ENCODE peak calls at places on chromosome 3, in seven cellular contexts. B is thoracic aorta, C is fibroblast of lung, Q is PC-9, X is tibial artery, I is astrocyte of the spinal cord, K is astrocyte. T is an unnamed sample.

GRCh38 chr3:32404714-32405113 is 13.1 kb downstream of the CMTM7 start:
- DNase-seq in X (no peak), K (no peak), C (no peak), B (no peak), I (no peak), Q (no peak), T (no peak)

GRCh38 chr3:150074697-150075416 is 104.2 kb upstream of the PFN2 start:
- DNase-seq in K (no peak), Q (no peak), C (no peak), B (no peak), X (no peak), I (no peak), T (no peak)

GRCh38 chr3:13621381-13622221 is 72.7 kb downstream of the FBLN2 start:
- DNase-seq in K (no peak), Q (no peak), X (no peak), I (no peak), B (no peak), C (no peak), T (no peak)

GRCh38 chr3:46477145-46477544 is 12.4 kb upstream of the LTF start:
- DNase-seq in I (no peak), B (no peak), C (no peak), K (no peak), Q (no peak), X (no peak), T (no peak)

GRCh38 chr3:101195951-101196713 is 124.2 kb downstream of the IMPG2 start:
- DNase-seq in C (peak; percentile 49), X (no peak), Q (peak; percentile 82), K (peak; percentile 31), B (no peak), I (peak; percentile 67), T (peak; percentile 69)

GRCh38 chr3:72597043-72597442 is 251.2 kb downstream of the SHQ1 start:
- DNase-seq in C (no peak), Q (no peak), K (no peak), B (no peak), I (no peak), X (no peak), T (no peak)

GRCh38 chr3:124663690-124664089 is 66.6 kb upstream of the UMPS start:
- DNase-seq in C (no peak), Q (no peak), K (no peak), X (no peak), B (no peak), I (peak; percentile 6), T (no peak)

GRCh38 chr3:66991478-66991877 is 6.6 kb upstream of the KBTBD8 start:
- DNase-seq in I (peak; percentile 69), B (no peak), C (peak; percentile 74), Q (peak; percentile 39), X (no peak), K (peak; percentile 62), T (no peak)

GRCh38 chr3:29255854-29256696 is 24.8 kb upstream of the RBMS3 start:
- DNase-seq in Q (no peak), B (no peak), X (no peak), C (peak; percentile 68), I (peak; percentile 44), K (peak; percentile 62), T (no peak)

GRCh38 chr3:135927170-135927569 is 38.4 kb upstream of the PPP2R3A start:
- DNase-seq in B (no peak), C (no peak), Q (peak; percentile 91), X (no peak), I (no peak), K (no peak), T (no peak)

GRCh38 chr3:149339931-149340309 is 6.5 kb upstream of the TM4SF18 start:
- DNase-seq in Q (peak; percentile 98), I (peak; percentile 97), X (peak; percentile 93), B (peak; percentile 87), K (peak; percentile 99), C (peak; percentile 99), T (no peak)

GRCh38 chr3:187041362-187042061 is 97.8 kb downstream of the RPL39L start:
- DNase-seq in K (peak; percentile 48), B (no peak), C (peak; percentile 66), I (peak; percentile 40), X (no peak), Q (no peak), T (no peak)

GRCh38 chr3:50294089-50294488 is 1.9 kb upstream of the IFRD2 start:
- DNase-seq in C (no peak), X (no peak), I (no peak), Q (no peak), K (no peak), B (no peak), T (no peak)

GRCh38 chr3:177776656-177777055 is 579.4 kb upstream of the TBL1XR1 start:
- DNase-seq in K (peak; percentile 98), X (peak; percentile 64), I (peak; percentile 92), B (no peak), C (peak; percentile 98), Q (peak; percentile 93), T (no peak)

GRCh38 chr3:182729903-182730674 is 63.2 kb upstream of the ATP11B start:
- DNase-seq in Q (no peak), K (no peak), B (no peak), X (no peak), I (no peak), C (no peak), T (no peak)

GRCh38 chr3:185712337-185712736 is 112.5 kb downstream of the IGF2BP2 start:
- DNase-seq in C (peak; percentile 42), B (no peak), I (no peak), X (no peak), Q (no peak), K (no peak), T (no peak)

DNA sequence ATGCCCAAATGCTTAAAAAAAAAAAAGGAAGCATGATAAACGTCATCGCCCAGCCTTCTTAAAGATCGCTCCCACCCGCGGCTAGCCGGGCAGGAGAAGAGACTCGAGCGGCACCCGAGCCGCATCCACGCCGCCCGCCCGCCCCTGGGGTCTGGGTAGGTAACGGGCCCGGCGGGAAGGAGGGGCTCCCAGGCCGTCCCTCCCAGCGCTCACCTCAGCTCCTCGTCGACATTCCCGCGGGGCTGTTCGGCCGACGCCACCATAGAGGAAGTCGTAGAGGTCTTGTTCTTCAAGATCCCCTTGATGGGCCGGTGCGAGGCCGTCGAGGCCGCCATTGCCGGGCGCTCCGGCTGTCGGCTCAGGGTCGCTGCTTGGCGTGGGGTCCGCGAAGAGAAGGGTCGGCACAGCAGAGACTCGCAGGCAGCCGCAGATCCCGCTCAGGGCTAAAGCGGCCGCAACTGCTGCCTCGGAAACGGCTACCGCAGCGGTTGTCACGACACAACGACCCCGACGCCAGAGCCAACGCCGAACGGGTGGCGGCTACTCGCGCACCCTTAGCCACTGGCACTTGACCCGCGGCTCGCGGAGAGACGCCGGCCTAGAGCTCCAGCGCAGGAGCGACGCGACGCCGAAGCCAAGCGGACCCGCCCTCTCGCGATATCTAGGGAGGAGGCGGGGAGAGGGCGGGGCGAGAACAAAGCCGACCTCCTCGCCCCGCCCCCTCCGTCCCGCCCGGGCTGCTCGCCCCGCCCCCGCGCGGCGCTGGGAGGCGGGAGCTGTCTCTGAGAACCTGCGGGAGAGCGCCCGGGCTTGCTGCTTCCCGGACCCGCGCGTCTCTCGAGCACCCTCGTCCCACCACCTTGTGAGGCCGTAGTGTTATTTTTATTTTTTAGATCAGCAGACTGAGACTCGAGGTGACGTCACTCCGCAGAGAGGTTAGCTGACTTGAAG is at the start of gene PPP1R2:
- DNase-seq in I (peak; percentile 93), C (peak; percentile 80), X (peak; percentile 95), Q (peak; percentile 80), K (peak; percentile 56), B (peak; percentile 64), T (peak; percentile 59)
- TF ChIP-seq CTCF in I (no peak), C (no peak), X (no peak), Q (no peak), K (no peak), B (no peak), T (no peak)

GRCh38 chr3:100041328-100041749 is 73.0 kb downstream of the FILIP1L start:
- DNase-seq in I (peak; percentile 96), X (no peak), Q (peak; percentile 93), B (no peak), K (peak; percentile 90), C (peak; percentile 92), T (peak; percentile 17)

GRCh38 chr3:100042144-100042543 is 72.2 kb downstream of the FILIP1L start:
- DNase-seq in Q (peak; percentile 97), K (peak; percentile 97), X (no peak), I (peak; percentile 89), C (peak; percentile 97), B (no peak), T (peak; percentile 97)

GRCh38 chr3:100040446-100040845 is 73.9 kb downstream of the FILIP1L start:
- DNase-seq in C (peak; percentile 68), K (peak; percentile 64), B (no peak), X (no peak), I (no peak), Q (no peak), T (no peak)

GRCh38 chr3:100040846-100041245 is 73.5 kb downstream of the FILIP1L start:
- DNase-seq in X (no peak), C (peak; percentile 87), K (peak; percentile 87), B (no peak), Q (no peak), I (no peak), T (no peak)

GRCh38 chr3:100039075-100039474 is 75.2 kb downstream of the FILIP1L start:
- DNase-seq in X (no peak), K (no peak), C (no peak), Q (no peak), B (no peak), I (no peak), T (no peak)
- H3K4me3 ChIP-seq in X (no peak overlapping the region), K (no peak overlapping the region), C (no peak overlapping the region), Q (no peak overlapping the region), B (no peak overlapping the region), I (no peak overlapping the region), T (no peak overlapping the region)

GRCh38 chr3:109364088-109364487 is 26.7 kb upstream of the DPPA4 start:
- DNase-seq in K (no peak), C (no peak), I (no peak), B (no peak), Q (no peak), X (no peak), T (no peak)

GRCh38 chr3:109372639-109373038 is 35.3 kb upstream of the DPPA4 start:
- DNase-seq in I (no peak), K (no peak), Q (no peak), X (no peak), C (no peak), B (no peak), T (no peak)

GRCh38 chr3:109373933-109374332 is 36.6 kb upstream of the DPPA4 start:
- DNase-seq in I (no peak), C (no peak), B (no peak), X (no peak), Q (no peak), K (no peak), T (no peak)

GRCh38 chr3:109363634-109364033 is 26.3 kb upstream of the DPPA4 start:
- DNase-seq in Q (no peak), K (no peak), X (no peak), I (no peak), B (no peak), C (no peak), T (no peak)

GRCh38 chr3:109369510-109369909 is 32.2 kb upstream of the DPPA4 start:
- DNase-seq in K (no peak), C (no peak), Q (no peak), B (no peak), I (no peak), X (no peak), T (no peak)
- TF ChIP-seq CTCF in K (no peak), C (no peak), Q (peak; percentile 29), B (no peak), I (no peak), X (no peak), T (no peak)

DNA sequence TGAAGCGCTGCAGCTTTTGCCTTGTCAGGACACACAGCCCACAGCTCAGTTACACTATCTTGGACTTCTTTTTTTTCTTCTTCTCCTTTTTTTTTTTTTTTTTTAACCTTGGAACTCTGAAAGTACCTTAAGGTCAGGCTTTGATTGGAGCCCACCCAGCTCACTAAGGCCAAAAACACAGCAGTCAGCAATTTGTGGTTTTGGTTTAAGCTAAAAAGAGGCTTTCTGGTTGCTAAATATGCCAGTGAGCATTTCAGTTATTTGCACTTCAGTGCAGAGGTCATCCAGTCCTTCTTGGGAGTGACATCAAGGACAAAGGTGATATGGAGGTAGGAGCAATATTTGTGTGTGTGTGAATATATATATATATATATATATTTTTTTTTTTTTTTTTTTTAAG is 1.7 kb downstream of the SLC25A20 start:
- DNase-seq in I (no peak), K (no peak), B (no peak), Q (no peak), X (no peak), C (no peak), T (no peak)
- H3K4me3 ChIP-seq in I (no peak overlapping the region), K (no peak overlapping the region), B (no peak overlapping the region), Q (no peak overlapping the region), X (no peak overlapping the region), C (no peak overlapping the region), T (peak overlapping the region; percentile 4)